ENCODE peak calls at places on chromosomes 7 and 10, in six cellular contexts. P is GM12878, R is IMR-90, W is GM23248, O is adipocyte, V is H1. F is an unnamed sample.
A peak's percentile ranks its signal among the peaks of the same experiment; 100 is the strongest.

GRCh38 chr10:42754155-42755027 is 28.2 kb upstream of the BMS1 start:
- DNase-seq in W (peak; percentile 40), P (no peak), V (peak; percentile 75), O (peak; percentile 31), R (no peak), F (no peak)

GRCh38 chr10:84352251-84352842 is 24.0 kb downstream of the CCSER2 start:
- DNase-seq in V (peak; percentile 74), W (peak; percentile 73), R (peak; percentile 72), O (peak; percentile 74), P (no peak), F (no peak)

GRCh38 chr7:121202125-121202524 is 126.7 kb upstream of the WNT16 start:
- DNase-seq in V (no peak), R (no peak), W (no peak), P (no peak), O (no peak), F (no peak)

GRCh38 chr10:53690556-53691240 is 918.1 kb upstream of the MBL2 start:
- DNase-seq in O (no peak), V (no peak), W (no peak), P (no peak), R (no peak), F (no peak)

GRCh38 chr7:80659120-80660055 is 20.9 kb downstream of the CD36 start:
- DNase-seq in W (peak; percentile 53), R (peak; percentile 62), V (no peak), O (peak; percentile 80), P (no peak), F (no peak)

GRCh38 chr7:67976490-67976889 is 979.9 kb downstream of the TYW1 start:
- DNase-seq in O (no peak), R (no peak), W (no peak), V (no peak), P (no peak), F (no peak)

GRCh38 chr10:102117391-102118159 is 2.6 kb downstream of the LDB1 start:
- DNase-seq in W (peak; percentile 76), P (no peak), R (peak; percentile 73), O (peak; percentile 94), V (peak; percentile 73), F (peak; percentile 65)

GRCh38 chr10:125262414-125262813 is 102.1 kb upstream of the CTBP2 start:
- DNase-seq in P (no peak), O (no peak), R (no peak), V (no peak), W (no peak), F (no peak)

GRCh38 chr7:50711271-50712175 is 71.2 kb downstream of the GRB10 start:
- DNase-seq in W (peak; percentile 83), V (no peak), P (no peak), R (peak; percentile 35), O (peak; percentile 28), F (no peak)

GRCh38 chr7:143258830-143259229 is 4.4 kb upstream of the GSTK1 start:
- DNase-seq in O (peak; percentile 50), V (no peak), P (peak; percentile 20), W (no peak), R (peak; percentile 20), F (no peak)

GRCh38 chr7:22802426-22802825 is 20.2 kb downstream of the TOMM7 start:
- DNase-seq in V (peak; percentile 58), W (no peak), P (no peak), R (no peak), O (no peak), F (no peak)

GRCh38 chr10:125448596-125448995 is 234.4 kb downstream of the TEX36 start:
- DNase-seq in R (peak; percentile 4), P (no peak), W (peak; percentile 39), O (no peak), V (peak; percentile 87), F (peak; percentile 1)

GRCh38 chr7:128136215-128136597 is 104.9 kb upstream of the LEP start:
- DNase-seq in O (no peak), R (no peak), W (no peak), P (no peak), V (peak; percentile 75), F (no peak)
- H3K9ac ChIP-seq in O (peak overlapping the region; percentile 72), R (peak overlapping the region; percentile 42), W (peak overlapping the region; percentile 54), P (no peak overlapping the region), V (no peak overlapping the region), F (peak overlapping the region; percentile 44)

GRCh38 chr10:50470798-50471582 is 152.8 kb downstream of the SGMS1 start:
- DNase-seq in P (no peak), O (peak; percentile 26), R (peak; percentile 17), V (no peak), W (peak; percentile 20), F (no peak)
- H3K9ac ChIP-seq in P (no peak overlapping the region), O (no peak overlapping the region), R (no peak overlapping the region), V (peak overlapping the region; percentile 33), W (no peak overlapping the region), F (no peak overlapping the region)

GRCh38 chr10:122855745-122856144 is 10.1 kb upstream of the CUZD1 start:
- DNase-seq in P (no peak), W (no peak), R (peak; percentile 21), O (no peak), V (no peak), F (no peak)
- H3K9ac ChIP-seq in P (no peak overlapping the region), W (peak overlapping the region; percentile 57), R (no peak overlapping the region), O (no peak overlapping the region), V (no peak overlapping the region), F (no peak overlapping the region)

GRCh38 chr7:27099839-27100225 is 2.7 kb downstream of the HOXA2 start:
- DNase-seq in P (no peak), V (no peak), O (no peak), R (peak; percentile 46), W (no peak), F (no peak)
- H3K9ac ChIP-seq in P (no peak overlapping the region), V (no peak overlapping the region), O (peak overlapping the region; percentile 97), R (no peak overlapping the region), W (no peak overlapping the region), F (peak overlapping the region; percentile 97)

DNA sequence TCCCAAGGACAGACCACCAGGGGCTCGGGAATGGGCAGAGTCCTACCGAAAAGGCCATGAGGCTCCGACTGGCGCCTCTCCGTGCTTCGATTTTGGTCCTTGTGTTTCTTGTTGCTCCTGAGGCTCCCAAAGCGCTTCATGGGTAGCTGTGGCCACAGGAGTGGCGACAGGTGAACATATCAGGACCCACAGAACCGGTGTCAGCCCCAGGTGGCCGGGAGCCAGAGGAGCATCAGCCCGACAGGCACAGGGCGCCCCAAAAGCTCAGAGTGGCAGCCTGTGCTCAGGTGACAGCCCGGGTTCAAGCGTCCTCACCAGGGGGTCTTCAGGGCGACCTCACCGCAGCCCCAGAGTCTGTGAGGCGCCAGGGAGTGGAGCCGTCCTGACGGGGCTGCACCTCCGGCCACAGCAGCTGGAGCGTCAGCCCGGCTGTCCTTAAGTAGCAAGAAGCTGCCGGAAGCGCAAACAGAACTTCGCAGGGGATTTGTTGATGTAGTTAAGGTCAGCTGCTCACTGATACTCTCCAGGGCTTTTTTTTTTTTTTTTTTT is 141.0 kb downstream of the PRKAG2 start:
- DNase-seq in P (no peak), O (no peak), W (no peak), V (no peak), R (no peak), F (no peak)
- H3K9ac ChIP-seq in P (no peak overlapping the region), O (peak overlapping the region; percentile 62), W (peak overlapping the region; percentile 68), V (no peak overlapping the region), R (peak overlapping the region; percentile 58), F (no peak overlapping the region)

GRCh38 chr7:96993980-96994379 is 11.4 kb upstream of the DLX6 start:
- DNase-seq in W (no peak), V (no peak), R (no peak), O (no peak), P (no peak), F (no peak)

GRCh38 chr7:96996937-96997511 is 8.3 kb upstream of the DLX6 start:
- DNase-seq in W (no peak), R (no peak), V (no peak), O (no peak), P (no peak), F (no peak)

GRCh38 chr7:96997512-96998032 is 7.8 kb upstream of the DLX6 start:
- DNase-seq in W (no peak), P (no peak), R (no peak), O (no peak), V (no peak), F (no peak)

GRCh38 chr7:96996111-96996936 is 9.0 kb upstream of the DLX6 start:
- DNase-seq in R (no peak), W (no peak), P (no peak), V (peak; percentile 56), O (no peak), F (no peak)

GRCh38 chr7:96995406-96996110 is 9.8 kb upstream of the DLX6 start:
- DNase-seq in V (peak; percentile 74), O (no peak), R (no peak), P (no peak), W (no peak), F (no peak)
- H3K9ac ChIP-seq in V (no peak overlapping the region), O (no peak overlapping the region), R (no peak overlapping the region), P (no peak overlapping the region), W (no peak overlapping the region), F (no peak overlapping the region)

DNA sequence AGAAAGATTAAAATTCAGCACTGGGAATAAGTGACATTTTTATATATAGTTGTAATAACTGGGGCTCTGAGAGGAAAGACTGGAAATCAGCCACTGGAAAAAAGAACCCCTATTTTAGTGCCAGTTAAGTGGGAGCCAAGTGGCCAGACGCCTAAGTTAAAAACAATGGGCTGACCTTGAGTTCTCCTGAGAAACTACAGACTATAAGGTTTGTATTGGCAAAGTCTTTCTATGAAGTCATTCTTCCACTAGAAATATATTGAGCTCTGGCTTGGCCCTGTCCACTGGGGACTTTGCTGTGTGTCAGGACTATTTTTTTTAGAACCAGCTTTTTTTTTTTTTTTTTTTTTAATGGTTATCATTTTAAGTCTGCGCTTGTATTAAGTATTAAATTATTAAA is 210.6 kb upstream of the FZD8 start:
- DNase-seq in V (no peak), R (no peak), W (no peak), O (no peak), P (no peak), F (no peak)
- H3K9ac ChIP-seq in V (no peak overlapping the region), R (no peak overlapping the region), W (no peak overlapping the region), O (no peak overlapping the region), P (no peak overlapping the region), F (no peak overlapping the region)